ENCODE peak calls at places on chromosome 15, in seven cellular contexts. G is Right ventricle myocardium superior; C is kidney tubule cell; F is activated naive CD4-positive, alpha-beta T cell; L is cerebellum; M is dorsolateral prefrontal cortex; N is trophoblast cell. V is an unnamed sample.

GRCh38 chr15:61518191-61518950 is 289.3 kb upstream of the RORA start:
- DNase-seq in G (no peak), C (peak; percentile 1), F (no peak), L (no peak), M (no peak), N (peak; percentile 54), V (no peak)

GRCh38 chr15:72585025-72585424 is 69.5 kb upstream of the GOLGA6B start:
- DNase-seq in G (no peak), C (no peak), F (no peak), L (no peak), M (no peak), N (no peak), V (no peak)

GRCh38 chr15:85785887-85786777 is 8.6 kb downstream of the KLHL25 start:
- DNase-seq in G (peak; percentile 68), C (peak; percentile 92), F (no peak), L (peak; percentile 42), M (no peak), N (no peak), V (no peak)

GRCh38 chr15:81270781-81271491 is 53.0 kb downstream of the STARD5 start:
- DNase-seq in G (no peak), C (no peak), F (no peak), L (no peak), M (no peak), N (no peak), V (no peak)

GRCh38 chr15:68789921-68790575 is 30.6 kb downstream of the ANP32A start:
- DNase-seq in G (no peak), C (peak; percentile 22), F (no peak), L (peak; percentile 50), M (no peak), N (peak; percentile 49), V (peak; percentile 63)

GRCh38 chr15:40854161-40854560 is 10.3 kb downstream of the SPINT1 start:
- DNase-seq in G (no peak), C (no peak), F (no peak), L (no peak), M (no peak), N (no peak), V (no peak)

GRCh38 chr15:75350601-75351331 is 3.9 kb downstream of the NEIL1 start:
- DNase-seq in G (no peak), C (no peak), F (no peak), L (no peak), M (no peak), N (no peak), V (no peak)

GRCh38 chr15:31344824-31345605 is 18.4 kb downstream of the KLF13 start:
- DNase-seq in G (peak; percentile 76), C (no peak), F (no peak), L (no peak), M (peak; percentile 68), N (no peak), V (no peak)

GRCh38 chr15:48579945-48580671 is 65.4 kb downstream of the FBN1 start:
- DNase-seq in G (no peak), C (peak; percentile 80), F (no peak), L (no peak), M (no peak), N (peak; percentile 74), V (no peak)

GRCh38 chr15:55349282-55349681 is 30.3 kb downstream of the PIGB start:
- DNase-seq in G (no peak), C (no peak), F (no peak), L (no peak), M (no peak), N (no peak), V (no peak)

GRCh38 chr15:89808160-89808870 is 6.3 kb downstream of the ANPEP start:
- DNase-seq in G (no peak), C (no peak), F (no peak), L (no peak), M (no peak), N (peak; percentile 28), V (no peak)

V was measured in tibial artery.